ENCODE peak calls at places on chromosome 6, in ten cellular contexts. One of them, this sample, is unnamed.

GRCh38 chr6:29679962-29680361 is 990 bp downstream of the ZFP57 start:
- DNase-seq in BJ: no peak
- DNase-seq in AG09309: no peak
- DNase-seq in right atrium auricular region: no peak
- DNase-seq in kidney epithelial cell: no peak
- DNase-seq in spleen: no peak
- DNase-seq in IMR-90: no peak
- DNase-seq in vagina: no peak
- DNase-seq in left ventricle myocardium inferior: no peak
- DNase-seq in fibroblast of lung: no peak
- DNase-seq in this sample: no peak

GRCh38 chr6:36320475-36320874 is 16.2 kb downstream of the BNIP5 start:
- DNase-seq in BJ: no peak
- DNase-seq in AG09309: no peak
- DNase-seq in right atrium auricular region: no peak
- DNase-seq in kidney epithelial cell: no peak
- DNase-seq in spleen: no peak
- DNase-seq in IMR-90: no peak
- DNase-seq in vagina: no peak
- DNase-seq in left ventricle myocardium inferior: no peak
- DNase-seq in fibroblast of lung: no peak
- DNase-seq in this sample: no peak

GRCh38 chr6:27388293-27389197 is at the start of gene ZNF391:
- DNase-seq in BJ: peak; percentile 39
- DNase-seq in AG09309: peak; percentile 46
- DNase-seq in right atrium auricular region: peak; percentile 84
- DNase-seq in kidney epithelial cell: peak; percentile 70
- DNase-seq in spleen: peak; percentile 91
- DNase-seq in IMR-90: peak; percentile 80
- DNase-seq in vagina: no peak
- DNase-seq in left ventricle myocardium inferior: peak; percentile 70
- DNase-seq in fibroblast of lung: peak; percentile 88
- DNase-seq in this sample: peak; percentile 83

GRCh38 chr6:44224154-44224977 is 971 bp downstream of the SLC29A1 start:
- DNase-seq in BJ: no peak
- DNase-seq in AG09309: no peak
- DNase-seq in right atrium auricular region: no peak
- DNase-seq in kidney epithelial cell: no peak
- DNase-seq in spleen: peak; percentile 65
- DNase-seq in IMR-90: peak; percentile 8
- DNase-seq in vagina: peak; percentile 88
- DNase-seq in left ventricle myocardium inferior: no peak
- DNase-seq in fibroblast of lung: no peak
- DNase-seq in this sample: no peak

GRCh38 chr6:42860481-42860880 is 18.9 kb upstream of the RPL7L1 start:
- DNase-seq in BJ: no peak
- DNase-seq in AG09309: no peak
- DNase-seq in right atrium auricular region: no peak
- DNase-seq in kidney epithelial cell: no peak
- DNase-seq in spleen: no peak
- DNase-seq in IMR-90: no peak
- DNase-seq in vagina: no peak
- DNase-seq in left ventricle myocardium inferior: no peak
- DNase-seq in fibroblast of lung: no peak
- DNase-seq in this sample: no peak

GRCh38 chr6:108080010-108080780 is 5.7 kb upstream of the OSTM1 start:
- DNase-seq in BJ: no peak
- DNase-seq in AG09309: no peak
- DNase-seq in right atrium auricular region: no peak
- DNase-seq in kidney epithelial cell: no peak
- DNase-seq in spleen: no peak
- DNase-seq in IMR-90: peak; percentile 58
- DNase-seq in vagina: no peak
- DNase-seq in left ventricle myocardium inferior: no peak
- DNase-seq in fibroblast of lung: peak; percentile 25
- DNase-seq in this sample: peak; percentile 84

GRCh38 chr6:71977860-71978259 is 91.5 kb downstream of the RIMS1 start:
- DNase-seq in BJ: no peak
- DNase-seq in AG09309: no peak
- DNase-seq in right atrium auricular region: no peak
- DNase-seq in kidney epithelial cell: no peak
- DNase-seq in spleen: no peak
- DNase-seq in IMR-90: no peak
- DNase-seq in vagina: no peak
- DNase-seq in left ventricle myocardium inferior: no peak
- DNase-seq in fibroblast of lung: no peak
- DNase-seq in this sample: no peak

GRCh38 chr6:142478117-142478516 is 176.3 kb downstream of the ADGRG6 start:
- DNase-seq in BJ: no peak
- DNase-seq in AG09309: no peak
- DNase-seq in right atrium auricular region: no peak
- DNase-seq in kidney epithelial cell: no peak
- DNase-seq in spleen: no peak
- DNase-seq in IMR-90: peak; percentile 41
- DNase-seq in vagina: no peak
- DNase-seq in left ventricle myocardium inferior: no peak
- DNase-seq in fibroblast of lung: peak; percentile 28
- DNase-seq in this sample: peak; percentile 32

GRCh38 chr6:50819906-50820589 is 1.4 kb downstream of the TFAP2B start:
- DNase-seq in BJ: no peak
- DNase-seq in AG09309: no peak
- DNase-seq in right atrium auricular region: no peak
- DNase-seq in kidney epithelial cell: no peak
- DNase-seq in spleen: no peak
- DNase-seq in IMR-90: no peak
- DNase-seq in vagina: no peak
- DNase-seq in left ventricle myocardium inferior: no peak
- DNase-seq in fibroblast of lung: no peak
- DNase-seq in this sample: no peak

GRCh38 chr6:143971453-143971852 is 36.6 kb downstream of the PLAGL1 start:
- DNase-seq in BJ: no peak
- DNase-seq in AG09309: no peak
- DNase-seq in right atrium auricular region: no peak
- DNase-seq in kidney epithelial cell: no peak
- DNase-seq in spleen: no peak
- DNase-seq in IMR-90: peak; percentile 13
- DNase-seq in vagina: no peak
- DNase-seq in left ventricle myocardium inferior: no peak
- DNase-seq in fibroblast of lung: no peak
- DNase-seq in this sample: peak; percentile 9

GRCh38 chr6:107441706-107442105 is 17.7 kb downstream of the PDSS2 start:
- DNase-seq in BJ: no peak
- DNase-seq in AG09309: no peak
- DNase-seq in right atrium auricular region: no peak
- DNase-seq in kidney epithelial cell: no peak
- DNase-seq in spleen: no peak
- DNase-seq in IMR-90: no peak
- DNase-seq in vagina: no peak
- DNase-seq in left ventricle myocardium inferior: no peak
- DNase-seq in fibroblast of lung: no peak
- DNase-seq in this sample: no peak

GRCh38 chr6:107280791-107281190 is 165.5 kb upstream of the BEND3 start:
- DNase-seq in BJ: no peak
- DNase-seq in AG09309: no peak
- DNase-seq in right atrium auricular region: no peak
- DNase-seq in kidney epithelial cell: no peak
- DNase-seq in spleen: no peak
- DNase-seq in IMR-90: no peak
- DNase-seq in vagina: no peak
- DNase-seq in left ventricle myocardium inferior: no peak
- DNase-seq in fibroblast of lung: no peak
- DNase-seq in this sample: no peak

GRCh38 chr6:146775227-146775626 is 176.5 kb downstream of the ADGB start:
- DNase-seq in BJ: no peak
- DNase-seq in AG09309: no peak
- DNase-seq in right atrium auricular region: no peak
- DNase-seq in kidney epithelial cell: no peak
- DNase-seq in spleen: no peak
- DNase-seq in IMR-90: no peak
- DNase-seq in vagina: no peak
- DNase-seq in left ventricle myocardium inferior: no peak
- DNase-seq in fibroblast of lung: peak; percentile 11
- DNase-seq in this sample: peak; percentile 7

GRCh38 chr6:13360671-13361540 is 32.6 kb upstream of the TBC1D7 start:
- DNase-seq in BJ: no peak
- DNase-seq in AG09309: no peak
- DNase-seq in right atrium auricular region: no peak
- DNase-seq in kidney epithelial cell: no peak
- DNase-seq in spleen: no peak
- DNase-seq in IMR-90: no peak
- DNase-seq in vagina: no peak
- DNase-seq in left ventricle myocardium inferior: peak; percentile 67
- DNase-seq in fibroblast of lung: no peak
- DNase-seq in this sample: no peak

GRCh38 chr6:18259675-18260447 is 4.5 kb downstream of the DEK start:
- DNase-seq in BJ: no peak
- DNase-seq in AG09309: no peak
- DNase-seq in right atrium auricular region: no peak
- DNase-seq in kidney epithelial cell: no peak
- DNase-seq in spleen: no peak
- DNase-seq in IMR-90: peak; percentile 52
- DNase-seq in vagina: no peak
- DNase-seq in left ventricle myocardium inferior: no peak
- DNase-seq in fibroblast of lung: no peak
- DNase-seq in this sample: no peak

GRCh38 chr6:18260448-18261106 is 3.8 kb downstream of the DEK start:
- DNase-seq in BJ: no peak
- DNase-seq in AG09309: no peak
- DNase-seq in right atrium auricular region: no peak
- DNase-seq in kidney epithelial cell: peak; percentile 43
- DNase-seq in spleen: no peak
- DNase-seq in IMR-90: peak; percentile 36
- DNase-seq in vagina: no peak
- DNase-seq in left ventricle myocardium inferior: no peak
- DNase-seq in fibroblast of lung: peak; percentile 36
- DNase-seq in this sample: peak; percentile 40

GRCh38 chr6:18263561-18264337 is 581 bp downstream of the DEK start:
- DNase-seq in BJ: no peak
- DNase-seq in AG09309: no peak
- DNase-seq in right atrium auricular region: peak; percentile 63
- DNase-seq in kidney epithelial cell: no peak
- DNase-seq in spleen: peak; percentile 90
- DNase-seq in IMR-90: no peak
- DNase-seq in vagina: no peak
- DNase-seq in left ventricle myocardium inferior: peak; percentile 74
- DNase-seq in fibroblast of lung: peak; percentile 61
- DNase-seq in this sample: peak; percentile 28

GRCh38 chr6:18262812-18263560 is 1.3 kb downstream of the DEK start:
- DNase-seq in BJ: no peak
- DNase-seq in AG09309: no peak
- DNase-seq in right atrium auricular region: no peak
- DNase-seq in kidney epithelial cell: no peak
- DNase-seq in spleen: no peak
- DNase-seq in IMR-90: peak; percentile 9
- DNase-seq in vagina: no peak
- DNase-seq in left ventricle myocardium inferior: no peak
- DNase-seq in fibroblast of lung: no peak
- DNase-seq in this sample: peak; percentile 39

GRCh38 chr6:18261877-18262276 is 2.5 kb downstream of the DEK start:
- DNase-seq in BJ: no peak
- DNase-seq in AG09309: no peak
- DNase-seq in right atrium auricular region: no peak
- DNase-seq in kidney epithelial cell: no peak
- DNase-seq in spleen: no peak
- DNase-seq in IMR-90: no peak
- DNase-seq in vagina: no peak
- DNase-seq in left ventricle myocardium inferior: no peak
- DNase-seq in fibroblast of lung: no peak
- DNase-seq in this sample: no peak
- H3K4me3 ChIP-seq in BJ: no peak overlapping the region
- H3K4me3 ChIP-seq in AG09309: no peak overlapping the region
- H3K4me3 ChIP-seq in right atrium auricular region: no peak overlapping the region
- H3K4me3 ChIP-seq in kidney epithelial cell: no peak overlapping the region
- H3K4me3 ChIP-seq in spleen: peak overlapping the region; percentile 3
- H3K4me3 ChIP-seq in IMR-90: no peak overlapping the region
- H3K4me3 ChIP-seq in vagina: no peak overlapping the region
- H3K4me3 ChIP-seq in left ventricle myocardium inferior: peak overlapping the region; percentile 89
- H3K4me3 ChIP-seq in fibroblast of lung: peak overlapping the region; percentile 89
- H3K4me3 ChIP-seq in this sample: no peak overlapping the region

DNA sequence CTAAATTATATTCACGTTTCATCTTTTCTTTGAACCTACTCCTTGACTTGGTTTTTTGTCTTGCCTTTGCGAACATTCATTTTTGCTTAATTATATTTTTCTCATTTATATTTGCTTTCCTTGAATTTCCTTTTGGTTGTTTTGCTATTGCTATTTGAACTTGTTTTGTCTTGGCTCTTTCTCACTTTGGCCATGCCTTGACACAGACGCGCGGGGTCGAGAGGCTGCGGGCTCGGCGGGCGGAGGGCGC is 7.1 kb upstream of the TMEM14A start:
- DNase-seq in BJ: no peak
- DNase-seq in AG09309: no peak
- DNase-seq in right atrium auricular region: no peak
- DNase-seq in kidney epithelial cell: no peak
- DNase-seq in spleen: no peak
- DNase-seq in IMR-90: no peak
- DNase-seq in vagina: no peak
- DNase-seq in left ventricle myocardium inferior: no peak
- DNase-seq in fibroblast of lung: no peak
- DNase-seq in this sample: no peak
- TF ChIP-seq CTCF in BJ: no peak
- TF ChIP-seq CTCF in AG09309: no peak
- TF ChIP-seq CTCF in right atrium auricular region: no peak
- TF ChIP-seq CTCF in kidney epithelial cell: no peak
- TF ChIP-seq CTCF in spleen: no peak
- TF ChIP-seq CTCF in IMR-90: no peak
- TF ChIP-seq CTCF in vagina: peak; percentile 17
- TF ChIP-seq CTCF in left ventricle myocardium inferior: peak; percentile 24
- TF ChIP-seq CTCF in fibroblast of lung: no peak
- TF ChIP-seq CTCF in this sample: no peak

GRCh38 chr6:140897349-140897748 is 1235.4 kb upstream of the GJE1 start:
- DNase-seq in BJ: no peak
- DNase-seq in AG09309: no peak
- DNase-seq in right atrium auricular region: no peak
- DNase-seq in kidney epithelial cell: no peak
- DNase-seq in spleen: no peak
- DNase-seq in IMR-90: no peak
- DNase-seq in vagina: no peak
- DNase-seq in left ventricle myocardium inferior: no peak
- DNase-seq in fibroblast of lung: no peak
- DNase-seq in this sample: no peak
- H3K4me3 ChIP-seq in BJ: no peak overlapping the region
- H3K4me3 ChIP-seq in AG09309: no peak overlapping the region
- H3K4me3 ChIP-seq in right atrium auricular region: peak overlapping the region; percentile 30
- H3K4me3 ChIP-seq in kidney epithelial cell: no peak overlapping the region
- H3K4me3 ChIP-seq in spleen: no peak overlapping the region
- H3K4me3 ChIP-seq in IMR-90: no peak overlapping the region
- H3K4me3 ChIP-seq in vagina: no peak overlapping the region
- H3K4me3 ChIP-seq in left ventricle myocardium inferior: peak overlapping the region; percentile 8
- H3K4me3 ChIP-seq in fibroblast of lung: no peak overlapping the region
- H3K4me3 ChIP-seq in this sample: no peak overlapping the region

GRCh38 chr6:133369755-133370154 is 128.6 kb downstream of the EYA4 start:
- DNase-seq in BJ: no peak
- DNase-seq in AG09309: no peak
- DNase-seq in right atrium auricular region: no peak
- DNase-seq in kidney epithelial cell: no peak
- DNase-seq in spleen: no peak
- DNase-seq in IMR-90: no peak
- DNase-seq in vagina: no peak
- DNase-seq in left ventricle myocardium inferior: no peak
- DNase-seq in fibroblast of lung: no peak
- DNase-seq in this sample: no peak

GRCh38 chr6:133362813-133363212 is 121.7 kb downstream of the EYA4 start:
- DNase-seq in BJ: no peak
- DNase-seq in AG09309: no peak
- DNase-seq in right atrium auricular region: no peak
- DNase-seq in kidney epithelial cell: no peak
- DNase-seq in spleen: no peak
- DNase-seq in IMR-90: no peak
- DNase-seq in vagina: no peak
- DNase-seq in left ventricle myocardium inferior: no peak
- DNase-seq in fibroblast of lung: no peak
- DNase-seq in this sample: no peak

GRCh38 chr6:133368664-133369063 is 127.5 kb downstream of the EYA4 start:
- DNase-seq in BJ: no peak
- DNase-seq in AG09309: no peak
- DNase-seq in right atrium auricular region: no peak
- DNase-seq in kidney epithelial cell: no peak
- DNase-seq in spleen: no peak
- DNase-seq in IMR-90: peak; percentile 10
- DNase-seq in vagina: no peak
- DNase-seq in left ventricle myocardium inferior: no peak
- DNase-seq in fibroblast of lung: peak; percentile 22
- DNase-seq in this sample: no peak
- TF ChIP-seq CTCF in BJ: no peak
- TF ChIP-seq CTCF in AG09309: no peak
- TF ChIP-seq CTCF in right atrium auricular region: no peak
- TF ChIP-seq CTCF in kidney epithelial cell: peak; percentile 23
- TF ChIP-seq CTCF in spleen: no peak
- TF ChIP-seq CTCF in IMR-90: no peak
- TF ChIP-seq CTCF in vagina: no peak
- TF ChIP-seq CTCF in left ventricle myocardium inferior: peak; percentile 36
- TF ChIP-seq CTCF in fibroblast of lung: peak; percentile 40
- TF ChIP-seq CTCF in this sample: no peak

This sample was measured in astrocyte of the spinal cord.